ENCODE peak calls at places on chromosomes 13 and 19, in nine cellular contexts. J, B, W, C, E, V, X, P and N are unnamed samples. For H3K27me3, the result is how much of the 10 kb centered on the place peaks cover.

GRCh38 chr13:24038405-24038804 is 122.1 kb upstream of the SPATA13 start:
- DNase-seq in J (no peak), B (peak), W (no peak), C (no peak), E (no peak), V (no peak), X (no peak), P (no peak), N (no peak)

GRCh38 chr13:52749446-52749845 is 9.8 kb upstream of the CNMD start:
- DNase-seq in J (no peak), B (no peak), W (no peak), C (no peak), E (no peak), V (no peak), X (no peak), P (no peak), N (no peak)

GRCh38 chr13:110339975-110340550 is 33.0 kb downstream of the COL4A2 start:
- DNase-seq in J (no peak), B (no peak), W (no peak), C (no peak), E (no peak), V (no peak), X (no peak), P (no peak), N (no peak)

GRCh38 chr13:30796132-30796832 is 60.9 kb downstream of the ALOX5AP start:
- DNase-seq in J (no peak), B (peak), W (no peak), C (peak), E (no peak), V (peak), X (no peak), P (no peak), N (no peak)

GRCh38 chr13:50200562-50200961 is 185.3 kb downstream of the KCNRG start:
- DNase-seq in J (no peak), B (no peak), W (no peak), C (no peak), E (no peak), V (no peak), X (no peak), P (no peak), N (no peak)

GRCh38 chr13:98780451-98780850 is 28.0 kb upstream of the SLC15A1 start:
- DNase-seq in J (no peak), B (no peak), W (no peak), C (no peak), E (no peak), V (no peak), X (no peak), P (no peak), N (no peak)

GRCh38 chr13:49927755-49928154 is 8.4 kb downstream of the SPRYD7 start:
- DNase-seq in J (no peak), B (peak), W (no peak), C (no peak), E (no peak), V (no peak), X (no peak), P (no peak), N (no peak)

GRCh38 chr19:13037161-13037560 is 41.9 kb downstream of the NFIX start:
- DNase-seq in J (no peak), B (peak), W (no peak), C (no peak), E (no peak), V (no peak), X (no peak), P (no peak), N (no peak)

GRCh38 chr13:46113596-46113995 is 8.8 kb upstream of the CPB2 start:
- DNase-seq in J (no peak), B (no peak), W (no peak), C (no peak), E (no peak), V (no peak), X (no peak), P (no peak), N (no peak)

GRCh38 chr13:32136061-32136460 is 104.5 kb downstream of the FRY start:
- DNase-seq in J (no peak), B (no peak), W (no peak), C (no peak), E (no peak), V (no peak), X (no peak), P (no peak), N (no peak)

GRCh38 chr13:77529501-77529840 is 6.0 kb upstream of the SCEL start:
- DNase-seq in J (no peak), B (no peak), W (no peak), C (no peak), E (no peak), V (no peak), X (no peak), P (no peak), N (no peak)

GRCh38 chr13:44231786-44232516 is 141.7 kb upstream of the SERP2 start:
- DNase-seq in J (no peak), B (peak), W (peak), C (no peak), E (peak), V (peak), X (no peak), P (peak), N (peak)

GRCh38 chr13:40116008-40116407 is 460.5 kb downstream of the COG6 start:
- DNase-seq in J (peak), B (peak), W (peak), C (no peak), E (no peak), V (peak), X (no peak), P (peak), N (no peak)

GRCh38 chr19:28932446-28932845 is 280.5 kb downstream of the UQCRFS1 start:
- DNase-seq in J (no peak), B (no peak), W (no peak), C (no peak), E (no peak), V (no peak), X (no peak), P (no peak), N (no peak)

GRCh38 chr13:111006508-111007031 is 91.7 kb upstream of the ANKRD10 start:
- DNase-seq in J (peak), B (peak), W (peak), C (peak), E (no peak), V (peak), X (peak), P (peak), N (no peak)

GRCh38 chr13:112588490-112589297 is 741 bp upstream of the TUBGCP3 start:
- DNase-seq in J (no peak), B (no peak), W (no peak), C (no peak), E (no peak), V (no peak), X (no peak), P (peak), N (no peak)

GRCh38 chr19:12364391-12365093 is 941 bp downstream of the ZNF442 start:
- DNase-seq in J (peak), B (peak), W (peak), C (peak), E (no peak), V (peak), X (no peak), P (peak), N (no peak)

GRCh38 chr19:2575734-2576481 is 100.0 kb downstream of the GADD45B start:
- DNase-seq in J (peak), B (peak), W (peak), C (peak), E (no peak), V (peak), X (peak), P (peak), N (peak)
- TF ChIP-seq POLR2A in J (no peak), B (no peak), W (no peak), C (no peak), E (no peak), V (no peak), X (no peak), P (no peak), N (no peak)

GRCh38 chr13:94784066-94784465 is 71.7 kb upstream of the SOX21 start:
- DNase-seq in J (no peak), B (peak), W (no peak), C (no peak), E (no peak), V (no peak), X (no peak), P (no peak), N (no peak)
- H3K27me3 ChIP-seq in J (under half), B (under half), W (under half), C (under half), E (under half), V (under half), X (under half), P (under half), N (under half)

GRCh38 chr19:3413796-3414327 is 47.5 kb downstream of the NFIC start:
- DNase-seq in J (no peak), B (no peak), W (no peak), C (no peak), E (no peak), V (no peak), X (no peak), P (no peak), N (no peak)
- TF ChIP-seq CTCF in J (no peak), B (no peak), W (no peak), C (no peak), E (no peak), V (no peak), X (no peak), P (no peak), N (no peak)

DNA sequence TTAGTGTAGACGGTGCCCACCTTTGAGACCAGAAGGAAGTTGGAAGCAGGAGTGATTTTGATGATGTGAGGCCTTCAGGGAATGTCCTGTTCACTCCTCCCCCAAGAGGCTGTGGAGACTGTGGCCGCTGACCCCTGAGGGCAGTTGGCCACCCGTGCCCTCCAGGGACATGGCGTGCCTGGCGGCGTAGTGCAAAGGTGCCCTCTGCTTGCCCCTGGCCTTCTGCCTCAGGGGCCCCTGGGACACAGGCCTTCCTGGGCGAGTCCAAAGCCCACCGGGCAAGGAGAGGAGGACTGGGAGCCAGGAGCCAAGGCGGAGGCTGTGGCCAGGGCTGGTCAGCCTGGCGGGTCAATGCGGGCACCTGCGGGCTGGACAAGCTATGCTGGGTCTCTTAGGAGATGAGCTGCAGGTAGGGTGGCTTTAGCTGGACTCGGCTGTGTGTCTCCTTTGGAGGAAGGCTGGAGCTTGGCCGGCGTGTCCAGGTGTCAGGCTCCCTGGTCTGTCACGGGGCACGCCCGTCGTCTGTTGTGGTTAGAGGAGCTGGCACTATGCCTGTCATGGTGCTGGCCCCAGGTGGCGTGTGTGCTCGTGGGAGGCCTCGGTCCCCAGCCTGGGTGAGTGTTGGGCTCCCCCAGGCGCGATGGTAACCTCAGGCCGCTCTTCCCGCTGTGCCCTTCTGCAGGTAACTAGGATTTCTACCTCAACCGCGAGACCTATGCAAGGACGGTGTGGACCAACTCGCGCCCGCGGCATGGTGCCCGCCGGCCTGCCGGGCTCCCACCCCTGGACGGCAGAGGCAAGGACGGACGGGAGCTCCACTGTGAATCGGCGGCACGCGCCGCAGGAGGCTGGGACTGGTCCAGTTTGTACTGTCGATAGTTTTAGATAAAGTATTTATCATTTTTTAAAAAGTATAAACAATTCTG is 6.8 kb downstream of the PLEKHJ1 start:
- DNase-seq in J (no peak), B (no peak), W (no peak), C (no peak), E (no peak), V (no peak), X (no peak), P (no peak), N (no peak)
- TF ChIP-seq POLR2A in J (no peak), B (no peak), W (no peak), C (no peak), E (no peak), V (no peak), X (no peak), P (no peak), N (no peak)

GRCh38 chr19:50485284-50485955 is 8.8 kb upstream of the GARIN5A start:
- DNase-seq in J (no peak), B (no peak), W (no peak), C (no peak), E (no peak), V (no peak), X (peak), P (no peak), N (no peak)

GRCh38 chr19:50489461-50490011 is 12.9 kb upstream of the GARIN5A start:
- DNase-seq in J (no peak), B (no peak), W (no peak), C (no peak), E (no peak), V (no peak), X (peak), P (no peak), N (no peak)

GRCh38 chr19:50490411-50490811 is 13.8 kb upstream of the GARIN5A start:
- DNase-seq in J (no peak), B (no peak), W (no peak), C (no peak), E (no peak), V (no peak), X (peak), P (no peak), N (no peak)

GRCh38 chr19:50488795-50489194 is 12.1 kb upstream of the GARIN5A start:
- DNase-seq in J (no peak), B (no peak), W (no peak), C (no peak), E (no peak), V (no peak), X (peak), P (no peak), N (no peak)

GRCh38 chr19:50486823-50487515 is 10.3 kb upstream of the GARIN5A start:
- DNase-seq in J (no peak), B (peak), W (no peak), C (peak), E (peak), V (no peak), X (peak), P (no peak), N (no peak)
- H3K27me3 ChIP-seq in J (under half), B (under half), W (under half), C (under half), E (under half), V (under half), X (under half), P (under half), N (under half)

GRCh38 chr13:88979465-88980180 is 1308.5 kb downstream of the SLITRK5 start:
- DNase-seq in J (no peak), B (no peak), W (no peak), C (no peak), E (no peak), V (no peak), X (no peak), P (no peak), N (no peak)
- TF ChIP-seq CTCF in J (no peak), B (no peak), W (no peak), C (no peak), E (no peak), V (no peak), X (peak), P (no peak), N (no peak)

DNA sequence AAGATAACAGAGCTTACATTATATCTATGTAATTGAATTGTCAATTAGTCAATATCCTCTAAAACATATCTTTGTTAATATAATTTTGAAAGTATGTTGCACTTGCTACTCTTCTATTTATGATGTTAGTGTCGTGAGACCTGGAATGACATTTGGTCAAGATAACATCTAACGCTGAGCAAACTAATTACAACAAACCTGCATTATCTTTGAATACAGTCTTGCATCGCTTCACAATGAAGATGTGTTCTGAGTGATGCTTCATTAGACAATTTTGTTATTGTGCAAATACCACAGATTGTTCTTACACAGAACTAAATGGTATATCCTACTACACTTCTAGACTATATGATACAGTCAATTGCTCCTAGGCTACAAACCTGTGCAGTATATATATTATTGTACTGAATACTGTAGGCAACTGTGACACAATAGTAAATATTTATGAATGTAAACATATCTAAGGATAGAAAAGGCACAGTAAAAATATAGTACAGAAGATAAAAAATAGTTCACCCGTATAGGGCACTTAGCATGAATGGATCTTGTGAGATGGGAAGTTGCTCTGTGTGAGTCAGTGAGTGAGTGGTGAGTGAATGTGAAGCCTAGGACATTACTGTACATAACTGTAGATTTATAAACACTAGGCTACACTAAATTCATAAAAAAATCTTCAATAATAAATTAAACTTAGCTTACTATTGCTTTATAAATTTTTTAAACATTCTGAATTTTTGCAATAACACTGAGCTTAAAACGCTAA is 1773.8 kb downstream of the PCDH9 start:
- DNase-seq in J (no peak), B (peak), W (no peak), C (no peak), E (no peak), V (no peak), X (no peak), P (no peak), N (no peak)
- TF ChIP-seq POLR2A in J (no peak), B (no peak), W (no peak), C (no peak), E (no peak), V (no peak), X (no peak), P (no peak), N (no peak)

GRCh38 chr13:26787961-26788360 is 27.4 kb upstream of the GPR12 start:
- DNase-seq in J (no peak), B (no peak), W (no peak), C (no peak), E (no peak), V (no peak), X (no peak), P (no peak), N (no peak)
- H3K27me3 ChIP-seq in J (under half), B (under half), W (under half), C (under half), E (under half), V (under half), X (under half), P (under half), N (under half)

GRCh38 chr13:75416327-75417005 is 65.5 kb downstream of the TBC1D4 start:
- DNase-seq in J (no peak), B (no peak), W (no peak), C (no peak), E (no peak), V (no peak), X (no peak), P (no peak), N (no peak)
- TF ChIP-seq CTCF in J (no peak), B (no peak), W (no peak), C (no peak), E (peak), V (no peak), X (no peak), P (no peak), N (no peak)